ENCODE peak calls at places on chromosome 6, in four cellular contexts. S is HepG2, Q is K562, V is GM12878. C is an unnamed sample.

GRCh38 chr6:21831531-21832291 is 238.2 kb downstream of the SOX4 start:
- DNase-seq in S (no peak), Q (no peak), V (no peak), C (no peak)

GRCh38 chr6:121791396-121792315 is 356.2 kb downstream of the GJA1 start:
- DNase-seq in S (no peak), Q (no peak), V (no peak), C (peak)

GRCh38 chr6:43977404-43978111 is 149.7 kb downstream of the MRPL14 start:
- DNase-seq in Q (no peak), S (no peak), V (peak), C (peak)

GRCh38 chr6:139483082-139483481 is 108.6 kb upstream of the CITED2 start:
- DNase-seq in S (no peak), V (no peak), Q (no peak), C (peak)

GRCh38 chr6:70592391-70593117 is 25.8 kb downstream of the SDHAF4 start:
- DNase-seq in S (peak), V (no peak), Q (no peak), C (no peak)

GRCh38 chr6:36822506-36823269 is 16.6 kb downstream of the CPNE5 start:
- DNase-seq in V (no peak), S (no peak), Q (no peak), C (no peak)

GRCh38 chr6:110509617-110510231 is 33.3 kb upstream of the SLC22A16 start:
- DNase-seq in S (peak), V (no peak), Q (no peak), C (no peak)

GRCh38 chr6:39879535-39879934 is 54.7 kb downstream of the MOCS1 start:
- DNase-seq in S (no peak), V (no peak), Q (no peak), C (no peak)

GRCh38 chr6:138821519-138821918 is 25.6 kb downstream of the ECT2L start:
- DNase-seq in S (no peak), Q (no peak), V (no peak), C (no peak)

GRCh38 chr6:113829702-113830058 is 27.5 kb upstream of the MARCKS start:
- DNase-seq in Q (no peak), S (no peak), V (no peak), C (no peak)

GRCh38 chr6:110714143-110714542 is 101.1 kb downstream of the CDK19 start:
- DNase-seq in V (no peak), S (no peak), Q (no peak), C (no peak)

GRCh38 chr6:11702796-11703130 is 75.8 kb downstream of the ADTRP start:
- DNase-seq in V (no peak), Q (no peak), S (no peak), C (no peak)

GRCh38 chr6:158912591-158912990 is 87.4 kb downstream of the RSPH3 start:
- DNase-seq in Q (no peak), V (no peak), S (no peak), C (no peak)

GRCh38 chr6:68279793-68280557 is 355.1 kb upstream of the ADGRB3 start:
- DNase-seq in V (no peak), Q (no peak), S (no peak), C (no peak)

GRCh38 chr6:10426781-10427279 is 12.0 kb upstream of the TFAP2A start:
- DNase-seq in Q (no peak), S (no peak), V (no peak), C (no peak)

GRCh38 chr6:125528614-125529013 is 220.8 kb upstream of the HEY2 start:
- DNase-seq in Q (peak), S (no peak), V (no peak), C (no peak)

GRCh38 chr6:25028346-25028745 is 92.6 kb upstream of the RIPOR2 start:
- DNase-seq in Q (no peak), S (no peak), V (no peak), C (no peak)

GRCh38 chr6:44733868-44734267 is 346.4 kb downstream of the CDC5L start:
- DNase-seq in Q (no peak), S (no peak), V (no peak), C (no peak)

GRCh38 chr6:31620586-31621319 is at the start of gene PRRC2A:
- DNase-seq in Q (peak), S (no peak), V (no peak), C (peak)

GRCh38 chr6:139940741-139941712 is 566.6 kb upstream of the CITED2 start:
- DNase-seq in Q (no peak), V (peak), S (no peak), C (no peak)

GRCh38 chr6:31768717-31769257 is 6.3 kb downstream of the SAPCD1 start:
- DNase-seq in V (no peak), Q (no peak), S (no peak), C (no peak)

GRCh38 chr6:125274935-125275334 is 26.8 kb downstream of the HDDC2 start:
- DNase-seq in Q (no peak), S (no peak), V (no peak), C (no peak)

GRCh38 chr6:27237089-27237723 is 10.3 kb upstream of the PRSS16 start:
- DNase-seq in V (no peak), Q (peak), S (peak), C (peak)

GRCh38 chr6:125745281-125746018 is 4.0 kb upstream of the HEY2 start:
- DNase-seq in V (no peak), Q (no peak), S (no peak), C (peak)

GRCh38 chr6:6224933-6225486 is 95.5 kb downstream of the F13A1 start:
- DNase-seq in V (no peak), Q (peak), S (peak), C (no peak)

GRCh38 chr6:152685819-152686218 is 11.9 kb upstream of the MYCT1 start:
- DNase-seq in S (no peak), Q (no peak), V (no peak), C (no peak)

GRCh38 chr6:169216830-169217229 is 36.8 kb downstream of the THBS2 start:
- DNase-seq in V (no peak), Q (no peak), S (no peak), C (no peak)

GRCh38 chr6:139666284-139666683 is 291.8 kb upstream of the CITED2 start:
- DNase-seq in Q (no peak), S (no peak), V (no peak), C (no peak)

GRCh38 chr6:108544586-108544985 is 16.1 kb upstream of the FOXO3 start:
- DNase-seq in Q (no peak), V (no peak), S (no peak), C (no peak)

GRCh38 chr6:18261877-18262276 is 2.5 kb downstream of the DEK start:
- DNase-seq in Q (no peak), V (no peak), S (no peak), C (no peak)

GRCh38 chr6:126180585-126180984 is 159.3 kb upstream of the CENPW start:
- DNase-seq in Q (no peak), V (peak), S (peak), C (no peak)

GRCh38 chr6:78397537-78397936 is 469.8 kb upstream of the IRAK1BP1 start:
- DNase-seq in V (no peak), S (no peak), Q (no peak), C (no peak)

GRCh38 chr6:27517238-27517637 is 44.3 kb upstream of the ZNF184 start:
- DNase-seq in S (no peak), Q (no peak), V (no peak), C (no peak)

GRCh38 chr6:92159046-92159445 is 1260.3 kb downstream of the EPHA7 start:
- DNase-seq in V (no peak), S (no peak), Q (no peak), C (no peak)

DNA sequence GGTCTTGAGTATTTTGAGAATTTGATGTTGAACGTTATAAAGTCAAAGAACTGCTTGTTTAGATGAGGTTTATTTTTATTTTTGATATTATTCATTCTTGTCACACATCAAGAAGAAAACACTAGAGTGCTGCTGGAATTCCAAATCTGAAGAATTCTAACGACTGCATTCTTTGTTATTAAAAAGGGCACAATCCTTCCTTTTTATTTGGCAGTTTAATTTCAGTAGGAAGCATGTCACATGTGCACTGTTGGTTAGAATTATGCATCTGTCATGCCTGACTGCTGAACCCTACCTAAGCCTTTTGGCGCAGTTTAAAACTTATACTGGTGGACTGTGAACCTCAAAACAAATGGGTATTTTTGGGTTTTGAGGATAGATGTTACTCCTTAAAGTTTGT is 4.0 kb downstream of the ID4 start:
- DNase-seq in Q (no peak), V (no peak), S (no peak), C (no peak)
- TF ChIP-seq SRF in Q (no peak), V (no peak), S (no peak), C (no peak)

DNA sequence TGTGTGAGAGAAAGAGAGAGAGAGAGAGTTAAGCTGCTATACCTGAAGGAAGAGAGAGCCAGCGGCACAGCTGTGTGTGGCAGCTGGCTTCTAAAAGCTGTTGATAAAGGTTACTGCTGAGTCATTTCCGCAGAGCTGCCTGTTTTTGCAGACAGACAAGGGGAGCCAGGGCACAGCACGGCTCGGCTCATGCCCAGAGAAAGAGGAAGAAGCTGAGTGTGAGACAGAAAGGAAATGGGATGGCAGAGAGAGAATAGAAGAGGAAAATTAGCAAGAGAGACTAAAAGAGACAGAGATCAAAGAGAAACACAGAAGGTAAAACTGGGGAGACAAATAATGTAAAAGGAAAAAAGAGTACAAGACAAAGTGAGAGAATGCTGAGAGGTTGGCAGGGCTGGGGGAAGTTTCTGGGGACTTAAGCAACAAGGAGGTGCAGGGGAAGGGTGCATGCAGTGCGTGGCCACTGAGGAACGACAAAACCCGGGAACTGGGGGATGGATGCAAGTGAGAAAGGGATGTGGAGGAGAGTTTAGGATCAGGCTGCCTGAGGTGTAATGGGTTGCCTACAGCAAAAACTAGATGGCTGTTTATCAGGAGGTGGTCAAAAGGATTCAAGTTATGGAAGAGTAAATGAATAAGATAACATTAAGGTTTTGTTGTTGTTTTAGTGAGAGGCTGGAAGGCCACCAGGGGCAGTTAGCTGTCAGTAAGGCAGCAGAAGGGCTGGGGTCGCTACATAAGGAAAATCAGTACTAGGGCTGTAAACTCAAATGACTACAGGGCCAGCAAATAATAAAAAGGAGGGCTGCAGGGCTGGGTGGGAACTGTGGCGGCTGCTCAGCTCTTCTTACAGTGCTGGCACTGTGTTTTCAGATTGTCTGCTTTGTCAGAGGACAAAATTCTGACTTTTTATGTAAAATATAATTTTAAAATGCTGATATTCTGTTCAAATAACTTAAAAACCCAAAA is 22.9 kb downstream of the HLA-A start:
- DNase-seq in Q (peak), S (peak), V (peak), C (no peak)
- TF ChIP-seq POLR2AphosphoS5 in Q (peak), S (peak), V (peak), C (peak)

GRCh38 chr6:20096506-20096905 is 115.8 kb downstream of the MBOAT1 start:
- DNase-seq in Q (no peak), S (no peak), V (no peak), C (no peak)
- TF ChIP-seq HDAC2 in Q (no peak), S (no peak), V (no peak), C (no peak)

DNA sequence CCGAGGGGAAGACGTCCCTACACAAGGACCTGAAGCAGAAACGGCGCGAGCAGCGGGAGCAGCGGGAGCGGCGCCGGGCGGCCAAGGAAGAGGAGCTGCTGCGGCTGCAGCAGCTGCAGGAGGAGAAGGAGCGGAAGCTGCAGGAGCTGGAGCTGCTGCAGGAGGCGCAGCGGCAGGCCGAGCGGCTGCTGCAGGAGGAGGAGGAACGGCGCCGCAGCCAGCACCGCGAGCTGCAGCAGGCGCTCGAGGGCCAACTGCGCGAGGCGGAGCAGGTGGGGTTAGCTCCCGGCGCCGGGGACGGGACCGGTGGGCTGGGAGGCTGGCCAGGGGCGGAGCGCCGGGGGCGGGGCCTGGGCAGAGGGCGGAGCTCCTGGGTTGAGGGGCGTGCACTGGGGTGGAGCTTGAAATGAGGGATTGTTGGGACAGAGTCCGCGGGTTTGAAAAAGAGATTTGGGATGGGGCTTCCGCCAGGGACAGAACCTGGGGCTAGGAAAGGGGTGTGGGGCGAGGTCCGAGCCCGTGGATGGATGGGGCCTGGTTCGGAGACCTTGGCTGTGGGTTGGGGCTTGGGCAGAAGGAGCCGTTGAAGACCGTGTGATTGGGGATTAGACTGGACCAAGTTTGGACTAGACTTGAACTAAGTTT is 20.7 kb downstream of the DEF6 start:
- DNase-seq in S (peak), Q (peak), V (no peak), C (peak)
- TF ChIP-seq SRF in S (no peak), Q (no peak), V (no peak), C (peak)

GRCh38 chr6:33420493-33421343 is 853 bp downstream of the SYNGAP1 start:
- DNase-seq in V (no peak), Q (no peak), S (no peak), C (no peak)

GRCh38 chr6:33417127-33417902 is 592 bp downstream of the CUTA start:
- DNase-seq in Q (peak), V (no peak), S (no peak), C (no peak)

GRCh38 chr6:33417903-33418689 is at the start of gene CUTA:
- DNase-seq in V (peak), S (peak), Q (peak), C (peak)

GRCh38 chr6:33419580-33420492 is at the start of gene SYNGAP1:
- DNase-seq in V (no peak), Q (no peak), S (no peak), C (peak)

DNA sequence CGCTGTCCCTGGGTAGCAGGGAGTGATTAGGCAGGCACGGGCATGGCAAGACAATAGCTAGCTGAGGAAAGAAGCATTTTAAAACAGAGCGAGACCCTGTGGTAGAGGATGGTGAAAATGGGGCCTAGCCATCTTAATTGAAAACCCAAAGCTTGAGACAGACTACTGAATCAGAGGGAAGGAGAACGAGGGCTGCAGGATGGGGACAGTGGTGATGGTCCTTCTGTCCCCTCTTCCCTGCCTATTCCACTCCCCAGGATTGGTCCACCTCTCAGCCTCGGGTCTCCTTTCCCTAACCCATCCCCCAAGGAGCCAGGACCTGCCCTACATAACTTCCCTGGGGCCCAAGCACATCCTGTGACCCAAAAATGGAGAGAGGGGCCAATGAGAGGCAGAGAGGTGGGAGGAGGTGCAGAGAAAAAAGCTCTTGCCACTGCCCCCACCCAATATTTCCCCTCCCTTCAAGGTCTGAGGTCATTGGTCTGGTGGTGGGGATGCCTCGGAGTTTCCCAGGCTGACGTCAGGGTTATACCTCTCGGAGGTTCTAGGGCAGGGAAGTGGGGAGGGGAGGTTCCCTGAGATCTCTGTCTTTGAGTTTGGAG is 884 bp upstream of the CUTA start:
- DNase-seq in Q (peak), V (no peak), S (no peak), C (peak)
- TF ChIP-seq POLR2AphosphoS5 in Q (no peak), V (peak), S (no peak), C (peak)

DNA sequence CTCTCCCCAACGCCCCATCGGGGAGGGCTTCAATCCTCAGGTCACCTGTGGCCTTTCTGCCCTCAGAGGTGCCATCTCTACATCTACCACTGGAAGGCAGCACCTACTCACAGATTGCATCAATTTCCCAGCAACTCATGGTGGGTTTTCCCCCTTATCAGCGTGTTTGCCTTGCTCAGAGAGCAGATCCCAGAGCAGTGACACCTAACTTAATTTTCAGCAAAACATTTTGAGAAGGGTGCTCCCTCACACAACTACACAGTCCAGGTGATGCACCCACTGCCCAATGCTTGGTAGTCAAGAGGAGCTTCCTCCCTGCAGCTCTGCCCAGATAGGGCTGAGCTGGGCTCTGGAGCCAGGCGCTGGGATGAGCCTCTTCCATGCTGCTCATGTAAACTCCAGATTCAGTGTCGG is 48.2 kb downstream of the PLG start:
- DNase-seq in Q (peak), S (peak), V (peak), C (peak)
- TF ChIP-seq HDAC2 in Q (no peak), S (no peak), V (no peak), C (no peak)

DNA sequence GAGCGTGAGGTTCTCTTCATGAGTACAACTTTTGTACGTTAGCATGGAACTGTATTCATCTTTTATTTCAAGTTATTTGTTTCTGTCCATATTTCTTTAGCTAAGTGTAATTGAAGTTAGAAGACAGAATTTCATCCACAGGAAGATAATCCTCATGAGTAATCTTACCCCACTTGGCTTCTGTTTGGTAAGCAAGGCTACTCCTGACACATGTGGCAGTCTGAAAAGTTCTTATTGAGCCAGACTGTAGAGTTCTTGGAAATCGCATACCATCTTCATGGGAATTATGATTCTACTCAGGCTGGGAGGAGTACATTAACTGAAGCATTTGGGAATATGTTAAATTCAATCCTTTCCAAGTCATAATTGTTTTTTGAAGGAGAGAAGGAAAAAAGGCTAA is 41.3 kb upstream of the TENT5A start:
- DNase-seq in S (no peak), Q (no peak), V (no peak), C (no peak)
- TF ChIP-seq SRF in S (no peak), Q (no peak), V (no peak), C (no peak)

DNA sequence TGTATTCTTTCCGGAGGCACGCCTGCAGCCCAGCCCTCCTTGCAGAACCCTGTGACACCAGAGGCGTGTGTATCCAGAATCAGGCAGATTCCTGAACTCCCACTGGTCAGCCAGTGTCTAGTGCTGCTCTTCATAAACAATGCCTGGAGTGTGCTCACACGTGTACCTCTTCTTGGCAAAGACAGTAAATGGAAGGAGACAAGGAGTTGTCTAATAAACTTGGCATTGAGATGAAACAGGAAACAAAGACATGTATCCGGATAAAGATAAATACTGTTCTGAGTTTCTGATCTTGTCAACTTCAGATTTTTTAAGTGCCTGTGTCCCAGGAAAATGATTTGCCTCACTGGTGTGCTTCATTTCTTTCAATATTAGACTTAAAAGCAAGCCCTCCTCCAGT is 1.7 kb downstream of the RPS6KA2 start:
- DNase-seq in S (no peak), Q (no peak), V (no peak), C (no peak)
- TF ChIP-seq POLR2AphosphoS5 in S (no peak), Q (no peak), V (no peak), C (no peak)

C was measured in H1.